ENCODE peak calls at places on chromosomes 5 and 9, in five cellular contexts. W, Q, B, L and O are unnamed samples.

GRCh38 chr5:110844251-110844650 is 105.4 kb downstream of the SLC25A46 start:
- DNase-seq in Q (no peak), B (no peak), L (no peak), W (no peak), O (no peak)

GRCh38 chr5:138544171-138545134 is 1.4 kb upstream of the ETF1 start:
- DNase-seq in Q (peak; percentile 80), B (no peak), L (peak; percentile 49), W (no peak), O (no peak)

GRCh38 chr9:75086443-75087278 is 1.3 kb downstream of the NMRK1 start:
- DNase-seq in B (no peak), Q (peak; percentile 5), W (no peak), L (no peak), O (peak; percentile 6)

GRCh38 chr5:132264546-132265335 is 7.2 kb downstream of the PDLIM4 start:
- DNase-seq in L (no peak), B (no peak), W (no peak), Q (peak; percentile 40), O (no peak)

GRCh38 chr5:107515521-107515920 is 155.2 kb downstream of the EFNA5 start:
- DNase-seq in L (no peak), W (no peak), B (no peak), Q (no peak), O (no peak)

GRCh38 chr5:40413747-40414146 is 266.0 kb upstream of the PTGER4 start:
- DNase-seq in L (peak; percentile 85), Q (peak; percentile 76), W (no peak), B (no peak), O (no peak)

GRCh38 chr9:95513722-95514121 is 3.0 kb downstream of the PTCH1 start:
- DNase-seq in W (no peak), Q (no peak), B (no peak), L (no peak), O (no peak)

GRCh38 chr5:167665841-167666375 is 625.5 kb upstream of the WWC1 start:
- DNase-seq in L (no peak), W (no peak), Q (no peak), B (no peak), O (no peak)

GRCh38 chr9:114029311-114030170 is 48.6 kb downstream of the AMBP start:
- DNase-seq in W (no peak), Q (no peak), L (no peak), B (no peak), O (no peak)

GRCh38 chr5:96177303-96177869 is 215.7 kb upstream of the ELL2 start:
- DNase-seq in W (no peak), B (no peak), L (peak; percentile 84), Q (peak; percentile 87), O (no peak)